ENCODE peak calls at places on chromosomes 12 and 14, in eight cellular contexts. One of them, this sample, is unnamed.

GRCh38 chr14:101972126-101972785 is 7.9 kb downstream of the DYNC1H1 start:
- DNase-seq in pancreas: no peak
- DNase-seq in neural progenitor cell: no peak
- DNase-seq in left lung: peak; percentile 87
- DNase-seq in uterus: peak; percentile 91
- DNase-seq in transverse colon: peak; percentile 83
- DNase-seq in adipocyte: peak; percentile 99
- DNase-seq in fibroblast of lung: peak; percentile 100
- DNase-seq in this sample: peak; percentile 89

GRCh38 chr14:96057738-96058137 is 18.6 kb downstream of the C14orf132 start:
- DNase-seq in pancreas: no peak
- DNase-seq in neural progenitor cell: no peak
- DNase-seq in left lung: no peak
- DNase-seq in uterus: no peak
- DNase-seq in transverse colon: no peak
- DNase-seq in adipocyte: no peak
- DNase-seq in fibroblast of lung: no peak
- DNase-seq in this sample: no peak

GRCh38 chr14:99808515-99808914 is 15.3 kb downstream of the EML1 start:
- DNase-seq in pancreas: no peak
- DNase-seq in neural progenitor cell: no peak
- DNase-seq in left lung: no peak
- DNase-seq in uterus: peak; percentile 4
- DNase-seq in transverse colon: no peak
- DNase-seq in adipocyte: peak; percentile 48
- DNase-seq in fibroblast of lung: no peak
- DNase-seq in this sample: no peak

GRCh38 chr12:102344691-102345090 is 135.7 kb downstream of the IGF1 start:
- DNase-seq in pancreas: no peak
- DNase-seq in neural progenitor cell: no peak
- DNase-seq in left lung: no peak
- DNase-seq in uterus: no peak
- DNase-seq in transverse colon: no peak
- DNase-seq in adipocyte: no peak
- DNase-seq in fibroblast of lung: no peak
- DNase-seq in this sample: no peak

GRCh38 chr12:104603545-104603973 is 146.8 kb downstream of the CHST11 start:
- DNase-seq in pancreas: no peak
- DNase-seq in neural progenitor cell: no peak
- DNase-seq in left lung: no peak
- DNase-seq in uterus: no peak
- DNase-seq in transverse colon: no peak
- DNase-seq in adipocyte: no peak
- DNase-seq in fibroblast of lung: peak; percentile 92
- DNase-seq in this sample: no peak

GRCh38 chr12:57240926-57241555 is 9.9 kb downstream of the STAC3 start:
- DNase-seq in pancreas: peak; percentile 59
- DNase-seq in neural progenitor cell: peak; percentile 72
- DNase-seq in left lung: no peak
- DNase-seq in uterus: no peak
- DNase-seq in transverse colon: peak; percentile 28
- DNase-seq in adipocyte: peak; percentile 52
- DNase-seq in fibroblast of lung: no peak
- DNase-seq in this sample: no peak

GRCh38 chr12:71718611-71719010 is 32.7 kb downstream of the TMEM19 start:
- DNase-seq in pancreas: no peak
- DNase-seq in neural progenitor cell: no peak
- DNase-seq in left lung: no peak
- DNase-seq in uterus: no peak
- DNase-seq in transverse colon: no peak
- DNase-seq in adipocyte: no peak
- DNase-seq in fibroblast of lung: no peak
- DNase-seq in this sample: no peak

GRCh38 chr12:129720618-129721017 is 183.2 kb downstream of the TMEM132D start:
- DNase-seq in pancreas: no peak
- DNase-seq in neural progenitor cell: no peak
- DNase-seq in left lung: no peak
- DNase-seq in uterus: no peak
- DNase-seq in transverse colon: no peak
- DNase-seq in adipocyte: no peak
- DNase-seq in fibroblast of lung: no peak
- DNase-seq in this sample: no peak

GRCh38 chr12:32435921-32436710 is 36.8 kb downstream of the FGD4 start:
- DNase-seq in pancreas: no peak
- DNase-seq in neural progenitor cell: no peak
- DNase-seq in left lung: no peak
- DNase-seq in uterus: no peak
- DNase-seq in transverse colon: no peak
- DNase-seq in adipocyte: peak; percentile 12
- DNase-seq in fibroblast of lung: peak; percentile 51
- DNase-seq in this sample: no peak

GRCh38 chr14:71266994-71267636 is 359.9 kb downstream of the PCNX1 start:
- DNase-seq in pancreas: no peak
- DNase-seq in neural progenitor cell: no peak
- DNase-seq in left lung: no peak
- DNase-seq in uterus: no peak
- DNase-seq in transverse colon: no peak
- DNase-seq in adipocyte: peak; percentile 57
- DNase-seq in fibroblast of lung: peak; percentile 82
- DNase-seq in this sample: no peak

GRCh38 chr12:50197297-50197727 is 30.1 kb upstream of the CERS5 start:
- DNase-seq in pancreas: no peak
- DNase-seq in neural progenitor cell: no peak
- DNase-seq in left lung: no peak
- DNase-seq in uterus: no peak
- DNase-seq in transverse colon: no peak
- DNase-seq in adipocyte: no peak
- DNase-seq in fibroblast of lung: peak; percentile 51
- DNase-seq in this sample: no peak

GRCh38 chr12:90250766-90251165 is 542.1 kb upstream of the ATP2B1 start:
- DNase-seq in pancreas: no peak
- DNase-seq in neural progenitor cell: no peak
- DNase-seq in left lung: no peak
- DNase-seq in uterus: peak; percentile 13
- DNase-seq in transverse colon: no peak
- DNase-seq in adipocyte: no peak
- DNase-seq in fibroblast of lung: peak; percentile 35
- DNase-seq in this sample: peak; percentile 54

GRCh38 chr14:88818018-88818417 is 6.4 kb upstream of the TTC8 start:
- DNase-seq in pancreas: no peak
- DNase-seq in neural progenitor cell: no peak
- DNase-seq in left lung: no peak
- DNase-seq in uterus: no peak
- DNase-seq in transverse colon: no peak
- DNase-seq in adipocyte: no peak
- DNase-seq in fibroblast of lung: no peak
- DNase-seq in this sample: no peak

GRCh38 chr12:64506955-64507354 is 55.0 kb downstream of the TBK1 start:
- DNase-seq in pancreas: no peak
- DNase-seq in neural progenitor cell: no peak
- DNase-seq in left lung: no peak
- DNase-seq in uterus: no peak
- DNase-seq in transverse colon: no peak
- DNase-seq in adipocyte: no peak
- DNase-seq in fibroblast of lung: no peak
- DNase-seq in this sample: no peak

GRCh38 chr12:91703884-91704283 is 441.8 kb downstream of the BTG1 start:
- DNase-seq in pancreas: no peak
- DNase-seq in neural progenitor cell: no peak
- DNase-seq in left lung: no peak
- DNase-seq in uterus: no peak
- DNase-seq in transverse colon: no peak
- DNase-seq in adipocyte: no peak
- DNase-seq in fibroblast of lung: no peak
- DNase-seq in this sample: no peak

GRCh38 chr12:76318773-76319594 is 29.2 kb downstream of the BBS10 start:
- DNase-seq in pancreas: no peak
- DNase-seq in neural progenitor cell: no peak
- DNase-seq in left lung: no peak
- DNase-seq in uterus: no peak
- DNase-seq in transverse colon: no peak
- DNase-seq in adipocyte: no peak
- DNase-seq in fibroblast of lung: no peak
- DNase-seq in this sample: no peak

GRCh38 chr12:124713041-124713435 is 145.6 kb upstream of the NCOR2 start:
- DNase-seq in pancreas: no peak
- DNase-seq in neural progenitor cell: no peak
- DNase-seq in left lung: peak; percentile 86
- DNase-seq in uterus: peak; percentile 46
- DNase-seq in transverse colon: peak; percentile 38
- DNase-seq in adipocyte: no peak
- DNase-seq in fibroblast of lung: peak; percentile 68
- DNase-seq in this sample: peak; percentile 63

GRCh38 chr14:101122855-101123129 is 219.3 kb upstream of the RTL1 start:
- DNase-seq in pancreas: peak; percentile 27
- DNase-seq in neural progenitor cell: no peak
- DNase-seq in left lung: no peak
- DNase-seq in uterus: peak; percentile 6
- DNase-seq in transverse colon: no peak
- DNase-seq in adipocyte: no peak
- DNase-seq in fibroblast of lung: no peak
- DNase-seq in this sample: no peak

GRCh38 chr12:66269757-66270383 is 32.4 kb upstream of the HELB start:
- DNase-seq in pancreas: no peak
- DNase-seq in neural progenitor cell: peak; percentile 78
- DNase-seq in left lung: no peak
- DNase-seq in uterus: no peak
- DNase-seq in transverse colon: no peak
- DNase-seq in adipocyte: peak; percentile 83
- DNase-seq in fibroblast of lung: peak; percentile 54
- DNase-seq in this sample: no peak

GRCh38 chr12:62575036-62575435 is 108.4 kb downstream of the MON2 start:
- DNase-seq in pancreas: no peak
- DNase-seq in neural progenitor cell: no peak
- DNase-seq in left lung: no peak
- DNase-seq in uterus: no peak
- DNase-seq in transverse colon: no peak
- DNase-seq in adipocyte: no peak
- DNase-seq in fibroblast of lung: no peak
- DNase-seq in this sample: no peak

GRCh38 chr12:1505151-1505450 is 89.3 kb downstream of the FBXL14 start:
- DNase-seq in pancreas: no peak
- DNase-seq in neural progenitor cell: no peak
- DNase-seq in left lung: no peak
- DNase-seq in uterus: no peak
- DNase-seq in transverse colon: no peak
- DNase-seq in adipocyte: no peak
- DNase-seq in fibroblast of lung: no peak
- DNase-seq in this sample: no peak

GRCh38 chr12:59861635-59862034 is 265.8 kb downstream of the SLC16A7 start:
- DNase-seq in pancreas: no peak
- DNase-seq in neural progenitor cell: no peak
- DNase-seq in left lung: no peak
- DNase-seq in uterus: no peak
- DNase-seq in transverse colon: no peak
- DNase-seq in adipocyte: peak; percentile 29
- DNase-seq in fibroblast of lung: no peak
- DNase-seq in this sample: no peak

GRCh38 chr14:100838493-100839440 is 12.8 kb downstream of the MEG3 start:
- DNase-seq in pancreas: peak; percentile 32
- DNase-seq in neural progenitor cell: peak; percentile 85
- DNase-seq in left lung: no peak
- DNase-seq in uterus: no peak
- DNase-seq in transverse colon: no peak
- DNase-seq in adipocyte: no peak
- DNase-seq in fibroblast of lung: peak; percentile 48
- DNase-seq in this sample: no peak

GRCh38 chr14:95190346-95190840 is 33.1 kb upstream of the DICER1 start:
- DNase-seq in pancreas: no peak
- DNase-seq in neural progenitor cell: no peak
- DNase-seq in left lung: no peak
- DNase-seq in uterus: no peak
- DNase-seq in transverse colon: no peak
- DNase-seq in adipocyte: no peak
- DNase-seq in fibroblast of lung: peak; percentile 40
- DNase-seq in this sample: no peak

GRCh38 chr14:63200767-63201166 is 3.5 kb upstream of the RHOJ start:
- DNase-seq in pancreas: no peak
- DNase-seq in neural progenitor cell: no peak
- DNase-seq in left lung: no peak
- DNase-seq in uterus: no peak
- DNase-seq in transverse colon: no peak
- DNase-seq in adipocyte: no peak
- DNase-seq in fibroblast of lung: no peak
- DNase-seq in this sample: no peak
- H3K4me1 ChIP-seq in pancreas: no peaks in the 10 kb centered on the region
- H3K4me1 ChIP-seq in neural progenitor cell: peaks cover 19% of the 10 kb centered on the region
- H3K4me1 ChIP-seq in left lung: no peaks in the 10 kb centered on the region
- H3K4me1 ChIP-seq in uterus: no peaks in the 10 kb centered on the region
- H3K4me1 ChIP-seq in transverse colon: no peaks in the 10 kb centered on the region
- H3K4me1 ChIP-seq in adipocyte: peaks cover 22% of the 10 kb centered on the region
- H3K4me1 ChIP-seq in fibroblast of lung: no peaks in the 10 kb centered on the region
- H3K4me1 ChIP-seq in this sample: peaks cover 8% of the 10 kb centered on the region

GRCh38 chr14:104774453-104775072 is 21.0 kb downstream of the AKT1 start:
- DNase-seq in pancreas: no peak
- DNase-seq in neural progenitor cell: no peak
- DNase-seq in left lung: no peak
- DNase-seq in uterus: no peak
- DNase-seq in transverse colon: no peak
- DNase-seq in adipocyte: no peak
- DNase-seq in fibroblast of lung: no peak
- DNase-seq in this sample: no peak
- H3K4me1 ChIP-seq in pancreas: peaks cover 13% of the 10 kb centered on the region
- H3K4me1 ChIP-seq in neural progenitor cell: no peaks in the 10 kb centered on the region
- H3K4me1 ChIP-seq in left lung: no peaks in the 10 kb centered on the region
- H3K4me1 ChIP-seq in uterus: peaks cover 4% of the 10 kb centered on the region
- H3K4me1 ChIP-seq in transverse colon: no peaks in the 10 kb centered on the region
- H3K4me1 ChIP-seq in adipocyte: no peaks in the 10 kb centered on the region
- H3K4me1 ChIP-seq in fibroblast of lung: no peaks in the 10 kb centered on the region
- H3K4me1 ChIP-seq in this sample: no peaks in the 10 kb centered on the region

GRCh38 chr14:105486974-105487448 is 325 bp downstream of the CRIP1 start:
- DNase-seq in pancreas: no peak
- DNase-seq in neural progenitor cell: peak; percentile 45
- DNase-seq in left lung: peak; percentile 70
- DNase-seq in uterus: peak; percentile 60
- DNase-seq in transverse colon: peak; percentile 79
- DNase-seq in adipocyte: no peak
- DNase-seq in fibroblast of lung: no peak
- DNase-seq in this sample: peak; percentile 86
- H3K4me1 ChIP-seq in pancreas: peaks cover 10% of the 10 kb centered on the region
- H3K4me1 ChIP-seq in neural progenitor cell: peaks cover 29% of the 10 kb centered on the region
- H3K4me1 ChIP-seq in left lung: peaks cover 90% of the 10 kb centered on the region
- H3K4me1 ChIP-seq in uterus: peaks cover 50% of the 10 kb centered on the region
- H3K4me1 ChIP-seq in transverse colon: peaks cover 62% of the 10 kb centered on the region
- H3K4me1 ChIP-seq in adipocyte: peaks cover 8% of the 10 kb centered on the region
- H3K4me1 ChIP-seq in fibroblast of lung: peaks cover 10% of the 10 kb centered on the region
- H3K4me1 ChIP-seq in this sample: peaks cover 72% of the 10 kb centered on the region

DNA sequence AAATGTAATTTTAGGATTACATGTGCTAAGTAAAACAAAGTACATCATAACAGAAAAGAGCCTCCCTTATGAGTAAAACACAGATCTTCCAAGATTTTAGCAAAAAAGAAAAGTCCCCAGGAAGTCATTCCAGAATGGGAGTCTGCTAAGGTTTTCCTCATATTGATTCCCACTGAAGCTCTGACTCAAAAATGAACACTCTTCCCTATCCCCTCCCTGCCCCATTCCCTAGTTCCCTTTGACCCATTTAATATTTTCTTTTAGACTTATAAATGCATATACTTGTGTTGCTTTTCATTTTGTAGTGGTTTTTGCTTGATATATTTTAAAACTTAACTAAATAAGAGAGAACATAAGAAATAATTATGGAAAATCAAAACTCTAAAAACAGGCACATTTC is 40.1 kb downstream of the PTGER2 start:
- DNase-seq in pancreas: no peak
- DNase-seq in neural progenitor cell: no peak
- DNase-seq in left lung: no peak
- DNase-seq in uterus: no peak
- DNase-seq in transverse colon: no peak
- DNase-seq in adipocyte: no peak
- DNase-seq in fibroblast of lung: peak; percentile 16
- DNase-seq in this sample: no peak
- H3K4me1 ChIP-seq in pancreas: no peaks in the 10 kb centered on the region
- H3K4me1 ChIP-seq in neural progenitor cell: peaks cover 4% of the 10 kb centered on the region
- H3K4me1 ChIP-seq in left lung: peaks cover 19% of the 10 kb centered on the region
- H3K4me1 ChIP-seq in uterus: peaks cover 11% of the 10 kb centered on the region
- H3K4me1 ChIP-seq in transverse colon: peaks cover 42% of the 10 kb centered on the region
- H3K4me1 ChIP-seq in adipocyte: peaks cover 53% of the 10 kb centered on the region
- H3K4me1 ChIP-seq in fibroblast of lung: peaks cover 30% of the 10 kb centered on the region
- H3K4me1 ChIP-seq in this sample: no peaks in the 10 kb centered on the region

This sample was measured in heart right ventricle.